ENCODE peak calls at places on chromosome 11, in five cellular contexts. U is tibial nerve, L is ovary, Q is cardiac fibroblast, V is lower lobe of right lung. S is an unnamed sample.
A peak's percentile ranks its signal among the peaks of the same experiment; 100 is the strongest.

GRCh38 chr11:73257342-73258103 is 14.6 kb upstream of the P2RY6 start:
- DNase-seq in Q (peak; percentile 88), V (peak; percentile 68), L (peak; percentile 42), U (peak; percentile 26), S (peak; percentile 79)

GRCh38 chr11:74739546-74740270 is 8.5 kb upstream of the CHRDL2 start:
- DNase-seq in U (no peak), Q (peak; percentile 78), V (no peak), L (peak; percentile 52), S (peak; percentile 35)

GRCh38 chr11:59145534-59145933 is 2.9 kb downstream of the FAM111A start:
- DNase-seq in U (peak; percentile 41), L (no peak), V (no peak), Q (peak; percentile 90), S (no peak)

GRCh38 chr11:134331565-134332188 is at the start of gene GLB1L2:
- DNase-seq in U (peak; percentile 41), Q (no peak), L (peak; percentile 81), V (peak; percentile 79), S (peak; percentile 12)

GRCh38 chr11:126698576-126698975 is 302.0 kb downstream of the KIRREL3 start:
- DNase-seq in U (no peak), V (no peak), L (no peak), Q (no peak), S (no peak)

GRCh38 chr11:1310772-1311468 is 1.5 kb upstream of the TOLLIP start:
- DNase-seq in V (no peak), L (no peak), Q (no peak), U (no peak), S (no peak)

GRCh38 chr11:70883973-70884688 is 368.2 kb downstream of the SHANK2 start:
- DNase-seq in U (peak; percentile 49), Q (no peak), L (no peak), V (no peak), S (no peak)

GRCh38 chr11:82631722-82632630 is 101.7 kb downstream of the FAM181B start:
- DNase-seq in L (no peak), Q (no peak), V (no peak), U (no peak), S (no peak)

GRCh38 chr11:21625982-21626381 is 566.9 kb upstream of the ANO5 start:
- DNase-seq in V (no peak), U (peak; percentile 13), L (no peak), Q (peak; percentile 28), S (no peak)

GRCh38 chr11:70877151-70877550 is 375.2 kb downstream of the SHANK2 start:
- DNase-seq in L (no peak), Q (no peak), V (no peak), U (no peak), S (no peak)

GRCh38 chr11:45580399-45580798 is 85.0 kb downstream of the CHST1 start:
- DNase-seq in L (no peak), Q (peak; percentile 50), U (no peak), V (no peak), S (peak; percentile 45)

GRCh38 chr11:63944987-63945386 is 6.2 kb downstream of the NAA40 start:
- DNase-seq in U (no peak), V (no peak), L (peak; percentile 36), Q (peak; percentile 17), S (no peak)

GRCh38 chr11:24293964-24294363 is 202.9 kb upstream of the LUZP2 start:
- DNase-seq in L (no peak), U (no peak), Q (no peak), V (no peak), S (no peak)

GRCh38 chr11:9688716-9689511 is 25.0 kb downstream of the SWAP70 start:
- DNase-seq in L (no peak), U (no peak), Q (peak; percentile 94), V (no peak), S (peak; percentile 76)

GRCh38 chr11:35629914-35630313 is 11.7 kb downstream of the FJX1 start:
- DNase-seq in Q (peak; percentile 100), U (no peak), V (no peak), L (no peak), S (peak; percentile 99)

GRCh38 chr11:104968365-104968855 is at the start of gene CASP4:
- DNase-seq in V (no peak), U (peak; percentile 54), Q (peak; percentile 85), L (peak; percentile 33), S (peak; percentile 32)

GRCh38 chr11:120512727-120513435 is 1.3 kb downstream of the GRIK4 start:
- DNase-seq in V (peak; percentile 38), L (peak; percentile 39), U (no peak), Q (no peak), S (no peak)

GRCh38 chr11:99925968-99926367 is 761.1 kb upstream of the ARHGAP42 start:
- DNase-seq in V (no peak), U (no peak), Q (no peak), L (no peak), S (no peak)

GRCh38 chr11:35969089-35970046 is 25.5 kb downstream of the LDLRAD3 start:
- DNase-seq in V (peak; percentile 50), U (no peak), L (no peak), Q (no peak), S (no peak)

GRCh38 chr11:135033545-135033944 is 621.5 kb upstream of the B3GAT1 start:
- DNase-seq in V (no peak), U (no peak), Q (no peak), L (no peak), S (peak; percentile 20)

GRCh38 chr11:16843307-16843706 is 104.9 kb downstream of the C11orf58 start:
- DNase-seq in Q (no peak), L (no peak), U (no peak), V (no peak), S (no peak)

GRCh38 chr11:119372260-119373058 is 9.0 kb downstream of the USP2 start:
- DNase-seq in L (no peak), Q (no peak), V (no peak), U (no peak), S (no peak)

GRCh38 chr11:6351782-6352181 is 31.5 kb upstream of the CAVIN3 start:
- DNase-seq in V (no peak), Q (no peak), U (no peak), L (no peak), S (no peak)

GRCh38 chr11:116613201-116613910 is 159.4 kb downstream of the BUD13 start:
- DNase-seq in L (no peak), U (no peak), V (no peak), Q (no peak), S (no peak)

GRCh38 chr11:111307472-111308108 is 9.2 kb downstream of the POU2AF3 start:
- DNase-seq in U (no peak), L (no peak), V (no peak), Q (no peak), S (no peak)

GRCh38 chr11:85937838-85938237 is 82.7 kb downstream of the CCDC83 start:
- DNase-seq in U (no peak), V (no peak), L (no peak), Q (no peak), S (no peak)

GRCh38 chr11:1307163-1307870 is 2.1 kb downstream of the TOLLIP start:
- DNase-seq in U (no peak), V (peak; percentile 79), Q (no peak), L (no peak), S (no peak)

GRCh38 chr11:33339247-33339646 is 82.1 kb downstream of the HIPK3 start:
- DNase-seq in L (no peak), V (no peak), U (no peak), Q (no peak), S (no peak)

GRCh38 chr11:118380571-118380970 is 20.8 kb upstream of the ATP5MG start:
- DNase-seq in U (no peak), V (no peak), Q (no peak), L (no peak), S (no peak)

GRCh38 chr11:58742140-58742539 is 10.4 kb upstream of the GLYAT start:
- DNase-seq in U (no peak), L (no peak), V (no peak), Q (no peak), S (no peak)

DNA sequence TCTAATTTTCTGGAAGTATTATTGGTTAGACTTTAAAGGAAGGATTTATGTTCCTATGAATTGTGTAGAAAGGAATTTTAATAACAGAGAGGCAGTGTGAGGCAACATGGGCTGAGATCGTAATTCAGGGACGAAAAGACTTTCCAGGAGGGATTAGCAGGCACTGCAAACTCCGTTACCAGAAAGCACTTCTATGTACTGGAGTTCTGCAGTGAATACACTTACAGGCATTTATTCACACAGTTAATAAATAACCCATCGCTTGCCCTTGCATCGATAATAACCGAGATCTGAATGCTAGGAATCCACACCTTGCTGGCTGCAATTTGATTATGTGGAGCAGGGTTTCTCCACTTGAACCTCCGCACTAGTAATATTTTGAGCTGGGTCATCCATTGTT is 99.8 kb downstream of the SNX19 start:
- DNase-seq in L (no peak), Q (no peak), V (no peak), U (no peak), S (no peak)
- H3K4me3 ChIP-seq in L (no peak overlapping the region), Q (no peak overlapping the region), V (no peak overlapping the region), U (no peak overlapping the region), S (no peak overlapping the region)

DNA sequence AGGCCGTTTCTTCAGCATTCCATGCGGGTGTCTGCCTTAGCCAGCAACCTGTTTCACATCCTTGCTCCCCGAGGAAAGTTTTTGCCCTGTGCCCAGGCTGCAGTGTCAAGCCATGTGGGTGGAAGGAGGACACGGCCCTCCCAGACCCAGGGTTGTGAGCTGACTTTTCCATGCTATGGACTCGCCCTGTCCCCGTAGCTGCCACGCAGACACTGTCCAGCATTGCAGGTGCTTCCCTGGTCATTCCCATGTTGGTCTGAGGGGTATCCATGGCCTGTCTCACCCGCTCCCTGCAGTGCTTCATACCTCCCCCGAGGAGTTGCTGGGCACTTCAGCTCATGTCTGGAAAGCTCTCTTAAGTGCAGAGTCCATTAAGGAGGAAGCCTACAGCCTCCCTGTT is 2.9 kb downstream of the DAGLA start:
- DNase-seq in U (no peak), Q (no peak), L (no peak), V (no peak), S (no peak)
- H3K4me3 ChIP-seq in U (no peak overlapping the region), Q (no peak overlapping the region), L (no peak overlapping the region), V (no peak overlapping the region), S (no peak overlapping the region)

GRCh38 chr11:108664241-108664640 is 628 bp upstream of the DDX10 start:
- DNase-seq in Q (no peak), U (no peak), L (peak; percentile 19), V (no peak), S (no peak)

GRCh38 chr11:108663154-108663877 is 1.6 kb upstream of the DDX10 start:
- DNase-seq in U (no peak), Q (no peak), L (no peak), V (no peak), S (no peak)

GRCh38 chr11:108664730-108665525 is at the start of gene DDX10:
- DNase-seq in V (peak; percentile 95), L (peak; percentile 99), Q (peak; percentile 99), U (peak; percentile 99), S (peak; percentile 97)

GRCh38 chr11:108669261-108669660 is 4.4 kb downstream of the DDX10 start:
- DNase-seq in L (no peak), V (no peak), Q (no peak), U (no peak), S (no peak)

GRCh38 chr11:108666373-108666772 is 1.5 kb downstream of the DDX10 start:
- DNase-seq in V (no peak), U (no peak), L (no peak), Q (no peak), S (no peak)
- H3K4me3 ChIP-seq in V (no peak overlapping the region), U (no peak overlapping the region), L (no peak overlapping the region), Q (no peak overlapping the region), S (no peak overlapping the region)

DNA sequence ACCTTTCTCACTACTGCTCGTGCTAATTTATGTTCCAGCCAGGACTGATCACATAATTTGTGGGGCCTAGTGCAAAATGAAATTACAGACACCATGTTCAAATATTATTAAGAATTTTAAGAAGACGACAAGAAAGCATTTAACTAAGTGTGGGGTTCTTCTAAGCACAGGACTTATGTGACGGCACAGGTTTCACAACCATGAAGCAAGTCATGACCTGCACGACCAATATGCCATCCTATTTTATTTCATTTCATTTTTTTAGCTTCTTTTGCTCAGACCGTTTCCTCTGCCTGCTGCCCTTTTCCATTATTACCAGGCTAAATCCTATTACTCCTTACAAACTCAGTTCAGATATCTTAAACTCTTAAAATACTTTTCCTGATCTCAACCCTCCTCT is 462.5 kb downstream of the AASDHPPT start:
- DNase-seq in V (no peak), U (no peak), Q (no peak), L (no peak), S (no peak)
- H3K4me3 ChIP-seq in V (no peak overlapping the region), U (no peak overlapping the region), Q (no peak overlapping the region), L (no peak overlapping the region), S (no peak overlapping the region)